ENCODE peak calls at places on chromosomes 12 and 14, in six cellular contexts. H is CD8-positive, alpha-beta T cell; X is foreskin fibroblast; Z is iPS DF 6.9; T is A549; N is HL-60. Y is an unnamed sample.
A peak's percentile ranks its signal among the peaks of the same experiment; 100 is the strongest.

GRCh38 chr14:87152701-87153100 is 840.3 kb downstream of the GALC start:
- DNase-seq in H (no peak), X (no peak), Z (no peak), T (no peak), N (no peak), Y (no peak)

GRCh38 chr12:20561886-20562285 is 133.2 kb upstream of the SLCO1C1 start:
- DNase-seq in H (no peak), X (no peak), Z (no peak), T (no peak), N (no peak), Y (no peak)

GRCh38 chr12:11958216-11959091 is 112.3 kb upstream of the BCL2L14 start:
- DNase-seq in H (peak; percentile 11), X (peak; percentile 92), Z (no peak), T (peak; percentile 42), N (no peak), Y (no peak)

GRCh38 chr12:83945871-83946270 is 966.7 kb downstream of the SLC6A15 start:
- DNase-seq in H (no peak), X (peak; percentile 47), Z (no peak), T (peak; percentile 4), N (no peak), Y (no peak)

GRCh38 chr14:68749487-68750475 is 43.1 kb downstream of the ZFP36L1 start:
- DNase-seq in H (no peak), X (no peak), Z (no peak), T (no peak), N (no peak), Y (no peak)

GRCh38 chr12:39620664-39621658 is 1.4 kb upstream of the ABCD2 start:
- DNase-seq in H (peak; percentile 23), X (no peak), Z (no peak), T (no peak), N (no peak), Y (no peak)

GRCh38 chr12:26651566-26652188 is 181.3 kb downstream of the ITPR2 start:
- DNase-seq in H (no peak), X (no peak), Z (peak; percentile 70), T (peak; percentile 71), N (peak; percentile 56), Y (no peak)

GRCh38 chr14:55749201-55749812 is 169.3 kb downstream of the KTN1 start:
- DNase-seq in H (no peak), X (peak; percentile 5), Z (no peak), T (no peak), N (peak; percentile 12), Y (peak; percentile 21)

GRCh38 chr12:17992002-17992656 is 97.9 kb downstream of the RERGL start:
- DNase-seq in H (no peak), X (peak; percentile 7), Z (no peak), T (peak; percentile 3), N (peak; percentile 44), Y (no peak)

GRCh38 chr12:93223440-93224426 is 154.0 kb upstream of the NUDT4 start:
- DNase-seq in H (no peak), X (no peak), Z (no peak), T (no peak), N (peak; percentile 64), Y (no peak)

GRCh38 chr12:64428956-64429355 is 23.0 kb upstream of the TBK1 start:
- DNase-seq in H (no peak), X (no peak), Z (no peak), T (no peak), N (no peak), Y (no peak)

GRCh38 chr14:37985826-37986470 is 221.8 kb upstream of the SSTR1 start:
- DNase-seq in H (peak; percentile 24), X (peak; percentile 24), Z (peak; percentile 57), T (no peak), N (peak; percentile 18), Y (peak; percentile 22)

GRCh38 chr12:79634957-79635471 is 55.8 kb downstream of the PAWR start:
- DNase-seq in H (no peak), X (no peak), Z (no peak), T (no peak), N (no peak), Y (no peak)

GRCh38 chr14:95184413-95184790 is 27.1 kb upstream of the DICER1 start:
- DNase-seq in H (no peak), X (no peak), Z (no peak), T (no peak), N (no peak), Y (no peak)

GRCh38 chr12:104276192-104277131 is 27.1 kb upstream of the EID3 start:
- DNase-seq in H (no peak), X (no peak), Z (no peak), T (no peak), N (no peak), Y (no peak)

GRCh38 chr12:106736051-106736957 is 38.2 kb upstream of the RIC8B start:
- DNase-seq in H (no peak), X (no peak), Z (no peak), T (no peak), N (peak; percentile 22), Y (no peak)

GRCh38 chr14:74456684-74457083 is 30.7 kb upstream of the SYNDIG1L start:
- DNase-seq in H (no peak), X (no peak), Z (no peak), T (no peak), N (no peak), Y (no peak)

GRCh38 chr12:13592063-13592942 is 389.1 kb downstream of the GRIN2B start:
- DNase-seq in H (no peak), X (no peak), Z (no peak), T (no peak), N (no peak), Y (no peak)

GRCh38 chr14:23646648-23647549 is 10.7 kb downstream of the DHRS2 start:
- DNase-seq in H (no peak), X (peak; percentile 26), Z (no peak), T (no peak), N (no peak), Y (no peak)

GRCh38 chr12:116659771-116660481 is 77.9 kb downstream of the SPRING1 start:
- DNase-seq in H (no peak), X (no peak), Z (no peak), T (no peak), N (no peak), Y (no peak)

GRCh38 chr12:116661341-116661740 is 76.5 kb downstream of the SPRING1 start:
- DNase-seq in H (no peak), X (no peak), Z (no peak), T (no peak), N (peak; percentile 93), Y (no peak)

GRCh38 chr12:116666305-116666673 is 71.6 kb downstream of the SPRING1 start:
- DNase-seq in H (no peak), X (no peak), Z (no peak), T (no peak), N (no peak), Y (no peak)

GRCh38 chr12:116665666-116666304 is 72.1 kb downstream of the SPRING1 start:
- DNase-seq in H (no peak), X (peak; percentile 26), Z (no peak), T (no peak), N (no peak), Y (no peak)

DNA sequence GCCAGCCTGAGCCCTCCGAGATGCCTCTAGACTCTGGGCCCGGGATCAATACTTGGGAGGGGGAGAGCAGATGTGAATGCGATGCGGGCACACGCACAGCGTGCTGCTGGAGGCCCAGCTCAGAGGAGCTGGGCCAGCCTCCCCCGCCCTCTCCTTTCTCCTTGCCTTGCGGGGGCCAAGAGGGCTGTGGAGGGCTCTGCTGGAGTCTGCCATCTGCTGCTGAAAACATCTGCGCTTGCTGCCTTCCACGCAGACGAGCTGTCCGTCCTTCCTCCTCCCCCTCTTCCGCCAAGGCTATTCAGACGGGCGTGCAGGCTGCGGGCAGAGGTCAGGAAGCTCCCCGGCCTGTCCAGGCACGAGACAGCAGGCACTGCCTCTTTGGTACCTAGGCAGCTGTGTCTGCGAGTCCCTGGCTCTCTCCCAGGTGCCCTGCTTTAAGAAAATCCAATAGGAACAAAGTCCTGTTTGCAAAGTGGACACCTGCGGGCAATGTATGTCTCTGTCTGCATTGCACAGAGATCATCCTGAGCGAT is 75.2 kb downstream of the SPRING1 start:
- DNase-seq in H (no peak), X (peak; percentile 59), Z (no peak), T (no peak), N (peak; percentile 76), Y (peak; percentile 93)
- H3K4me3 ChIP-seq in H (no peak overlapping the region), X (no peak overlapping the region), Z (no peak overlapping the region), T (no peak overlapping the region), N (peak overlapping the region; percentile 90), Y (peak overlapping the region; percentile 27)

DNA sequence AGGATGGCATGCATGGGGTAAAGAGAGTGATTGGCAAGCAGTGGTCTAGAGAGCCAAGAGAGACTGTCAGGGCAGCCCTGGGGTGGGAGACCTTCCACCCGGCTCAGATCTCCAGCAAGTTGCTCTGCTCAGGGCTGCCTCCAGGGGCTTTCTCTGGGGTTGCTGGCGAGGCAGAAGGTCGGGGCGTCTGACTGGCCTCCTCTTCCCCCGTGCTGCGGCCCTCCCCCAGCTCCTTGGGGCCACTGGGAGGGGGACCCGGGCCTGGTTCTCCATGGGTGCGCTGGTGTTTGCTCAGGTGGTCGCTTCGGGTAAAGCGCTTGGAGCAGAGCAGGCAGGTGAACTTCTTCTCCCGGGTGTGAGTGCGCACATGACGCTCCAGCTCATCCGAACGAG is 6.6 kb upstream of the AAAS start:
- DNase-seq in H (no peak), X (no peak), Z (peak; percentile 31), T (peak; percentile 38), N (no peak), Y (no peak)
- H3K4me3 ChIP-seq in H (no peak overlapping the region), X (no peak overlapping the region), Z (no peak overlapping the region), T (no peak overlapping the region), N (no peak overlapping the region), Y (no peak overlapping the region)

GRCh38 chr12:15862840-15863239 is 19.3 kb upstream of the STRAP start:
- DNase-seq in H (no peak), X (no peak), Z (no peak), T (no peak), N (no peak), Y (no peak)

GRCh38 chr12:15863984-15864383 is 18.2 kb upstream of the STRAP start:
- DNase-seq in H (no peak), X (no peak), Z (no peak), T (no peak), N (peak; percentile 84), Y (no peak)

GRCh38 chr12:15861404-15861803 is 20.8 kb upstream of the STRAP start:
- DNase-seq in H (no peak), X (no peak), Z (no peak), T (no peak), N (no peak), Y (no peak)

GRCh38 chr12:15859136-15859535 is 23.1 kb upstream of the STRAP start:
- DNase-seq in H (no peak), X (no peak), Z (no peak), T (no peak), N (no peak), Y (no peak)

DNA sequence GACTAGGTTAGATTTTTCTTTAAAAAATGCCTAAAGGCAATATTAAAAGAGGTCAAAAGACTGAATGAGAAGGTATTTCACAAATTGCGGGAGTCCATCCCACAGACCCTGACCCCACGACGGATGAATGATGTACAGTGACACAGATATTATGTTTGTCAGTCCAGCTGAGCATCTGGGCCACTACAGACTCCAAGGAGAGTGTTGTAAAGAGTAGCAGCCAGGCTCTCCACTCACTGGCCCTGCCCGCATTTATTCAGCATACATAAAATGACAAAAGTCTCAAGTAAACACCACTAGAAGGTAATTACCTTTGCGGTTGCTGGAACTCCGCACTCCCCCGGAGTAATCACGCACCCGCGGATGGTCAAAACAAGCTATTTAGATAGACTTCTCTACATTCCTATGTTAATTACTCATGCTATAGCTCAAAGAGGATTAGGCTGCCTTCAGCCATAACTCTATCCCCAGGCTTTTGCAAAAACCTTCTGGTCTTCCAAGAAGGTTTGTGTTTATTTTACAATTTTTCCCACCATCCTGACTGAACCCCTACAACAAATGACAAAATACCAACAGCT is 18.8 kb upstream of the STRAP start:
- DNase-seq in H (no peak), X (no peak), Z (no peak), T (no peak), N (no peak), Y (no peak)
- H3K4me3 ChIP-seq in H (no peak overlapping the region), X (no peak overlapping the region), Z (no peak overlapping the region), T (no peak overlapping the region), N (no peak overlapping the region), Y (no peak overlapping the region)

GRCh38 chr12:89451876-89452275 is 72.7 kb downstream of the GALNT4 start:
- DNase-seq in H (no peak), X (peak; percentile 69), Z (peak; percentile 64), T (no peak), N (no peak), Y (no peak)
- H3K4me3 ChIP-seq in H (no peak overlapping the region), X (no peak overlapping the region), Z (no peak overlapping the region), T (no peak overlapping the region), N (no peak overlapping the region), Y (no peak overlapping the region)

Y was measured in right lobe of liver.